ENCODE peak calls at places on chromosomes 11 and 22, in nine cellular contexts. I is A549; V is CD4-positive, alpha-beta T cell; M is upper lobe of right lung; B is dorsolateral prefrontal cortex; A is body of pancreas; J is fibroblast of lung; U is CD4-positive, CD25-positive, alpha-beta regulatory T cell; R is caudate nucleus. O is an unnamed sample.

GRCh38 chr11:67409261-67409666 is 5.4 kb downstream of the TBC1D10C start:
- DNase-seq in I (no peak), V (no peak), M (no peak), B (no peak), A (no peak), J (no peak), U (peak; percentile 84), R (no peak), O (no peak)

GRCh38 chr11:62611705-62612365 is 740 bp downstream of the EML3 start:
- DNase-seq in I (peak; percentile 36), V (no peak), M (peak; percentile 81), B (peak; percentile 53), A (peak; percentile 51), J (peak; percentile 78), U (no peak), R (no peak), O (no peak)

GRCh38 chr22:24091551-24092420 is 80.7 kb downstream of the CABIN1 start:
- DNase-seq in I (no peak), V (no peak), M (peak; percentile 42), B (peak; percentile 57), A (no peak), J (no peak), U (no peak), R (no peak), O (no peak)

GRCh38 chr22:40898850-40899357 is 37.0 kb upstream of the DNAJB7 start:
- DNase-seq in I (peak; percentile 10), V (no peak), M (no peak), B (no peak), A (no peak), J (peak; percentile 78), U (peak; percentile 57), R (no peak), O (peak; percentile 26)

GRCh38 chr11:77067776-77068460 is 1.1 kb downstream of the CAPN5 start:
- DNase-seq in I (no peak), V (no peak), M (peak; percentile 63), B (no peak), A (no peak), J (no peak), U (no peak), R (no peak), O (no peak)

GRCh38 chr22:24938741-24939341 is 7.7 kb downstream of the LHFPL7 start:
- DNase-seq in I (peak; percentile 40), V (no peak), M (no peak), B (no peak), A (peak; percentile 41), J (peak; percentile 46), U (peak; percentile 33), R (no peak), O (peak; percentile 55)

GRCh38 chr22:21632237-21632895 is at the start of gene CCDC116:
- DNase-seq in I (no peak), V (peak; percentile 44), M (peak; percentile 76), B (no peak), A (no peak), J (no peak), U (peak; percentile 66), R (no peak), O (no peak)

GRCh38 chr11:130070829-130071205 is 1.1 kb downstream of the APLP2 start:
- DNase-seq in I (peak; percentile 4), V (no peak), M (peak; percentile 82), B (no peak), A (peak; percentile 24), J (peak; percentile 31), U (no peak), R (no peak), O (no peak)

GRCh38 chr22:29625090-29625825 is 21.8 kb downstream of the NF2 start:
- DNase-seq in I (peak; percentile 38), V (no peak), M (no peak), B (peak; percentile 59), A (peak; percentile 77), J (peak; percentile 80), U (peak; percentile 44), R (no peak), O (peak; percentile 31)

GRCh38 chr11:32081129-32081641 is 9.7 kb upstream of the RCN1 start:
- DNase-seq in I (no peak), V (no peak), M (no peak), B (no peak), A (no peak), J (peak; percentile 50), U (no peak), R (no peak), O (no peak)

GRCh38 chr22:46077669-46078099 is 72.6 kb upstream of the PPARA start:
- DNase-seq in I (no peak), V (no peak), M (no peak), B (no peak), A (peak; percentile 45), J (no peak), U (no peak), R (no peak), O (no peak)

GRCh38 chr11:108223449-108224149 is 732 bp downstream of the ATM start:
- DNase-seq in I (no peak), V (peak; percentile 31), M (no peak), B (no peak), A (no peak), J (peak; percentile 12), U (peak; percentile 78), R (no peak), O (no peak)

GRCh38 chr11:128472128-128473110 is 114.9 kb downstream of the ETS1 start:
- DNase-seq in I (no peak), V (no peak), M (no peak), B (no peak), A (no peak), J (peak; percentile 47), U (peak; percentile 51), R (no peak), O (no peak)

GRCh38 chr22:35601743-35602633 is 15.1 kb downstream of the MB start:
- DNase-seq in I (no peak), V (no peak), M (peak; percentile 73), B (no peak), A (peak; percentile 19), J (peak; percentile 67), U (no peak), R (no peak), O (peak; percentile 53)

GRCh38 chr11:66159585-66159984 is 89.5 kb downstream of the PACS1 start:
- DNase-seq in I (no peak), V (no peak), M (no peak), B (no peak), A (no peak), J (no peak), U (no peak), R (no peak), O (no peak)

GRCh38 chr22:42202669-42203068 is 67.8 kb downstream of the TCF20 start:
- DNase-seq in I (no peak), V (peak; percentile 25), M (no peak), B (no peak), A (no peak), J (peak; percentile 46), U (peak; percentile 28), R (no peak), O (no peak)

GRCh38 chr11:118098996-118099837 is 12.5 kb upstream of the SMIM35 start:
- DNase-seq in I (no peak), V (no peak), M (peak; percentile 33), B (peak; percentile 66), A (no peak), J (no peak), U (no peak), R (peak; percentile 60), O (no peak)

GRCh38 chr11:118100691-118101232 is 14.0 kb upstream of the SMIM35 start:
- DNase-seq in I (no peak), V (no peak), M (peak; percentile 19), B (no peak), A (no peak), J (no peak), U (no peak), R (no peak), O (no peak)

GRCh38 chr11:118102721-118103261 is 16.0 kb upstream of the SMIM35 start:
- DNase-seq in I (no peak), V (no peak), M (peak; percentile 18), B (no peak), A (no peak), J (no peak), U (no peak), R (no peak), O (no peak)

GRCh38 chr11:118095967-118096367 is 9.2 kb upstream of the SMIM35 start:
- DNase-seq in I (no peak), V (no peak), M (no peak), B (no peak), A (no peak), J (no peak), U (no peak), R (no peak), O (no peak)

GRCh38 chr11:118099838-118100570 is 13.2 kb upstream of the SMIM35 start:
- DNase-seq in I (no peak), V (no peak), M (peak; percentile 21), B (no peak), A (no peak), J (no peak), U (no peak), R (no peak), O (no peak)
- H3K27ac ChIP-seq in I (no peak overlapping the region), V (no peak overlapping the region), M (no peak overlapping the region), B (no peak overlapping the region), A (no peak overlapping the region), J (no peak overlapping the region), U (no peak overlapping the region), R (peak overlapping the region; percentile 55), O (no peak overlapping the region)

DNA sequence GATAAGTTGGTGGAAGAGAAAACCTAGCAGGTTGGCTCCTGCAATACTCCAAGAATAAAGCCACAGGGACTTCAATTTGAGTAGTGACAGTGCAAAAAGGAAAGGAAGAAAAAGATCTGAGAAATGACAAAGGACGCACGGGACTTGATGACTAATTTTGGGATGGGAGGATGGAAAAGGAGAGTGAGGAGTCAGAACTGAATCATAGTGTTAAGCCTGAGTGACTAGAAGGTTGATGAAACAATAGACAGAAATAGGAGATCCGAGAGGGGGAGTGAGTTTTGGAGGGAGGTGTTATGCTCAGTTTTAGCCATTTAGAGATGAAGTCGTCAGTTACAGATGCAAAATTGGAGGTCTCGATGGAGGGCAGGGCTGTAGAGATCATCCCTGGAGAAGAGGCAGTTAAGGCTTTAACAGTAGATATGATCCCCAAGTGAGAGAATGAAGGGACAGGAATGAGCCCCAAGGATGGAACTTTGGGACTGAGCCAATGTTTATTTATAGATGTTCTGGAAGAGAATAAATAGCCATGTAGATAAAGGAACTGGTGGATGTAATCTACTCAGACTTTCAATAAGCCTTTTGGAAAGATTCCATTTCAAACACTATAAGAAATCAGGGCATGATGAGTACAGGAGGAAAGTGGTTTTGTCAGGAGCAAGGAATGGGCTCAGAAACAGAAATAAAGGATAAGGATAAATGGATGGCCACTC is 108.9 kb upstream of the NCAM1 start:
- DNase-seq in I (no peak), V (no peak), M (no peak), B (no peak), A (no peak), J (peak; percentile 7), U (no peak), R (no peak), O (peak; percentile 70)
- H3K27ac ChIP-seq in I (no peak overlapping the region), V (no peak overlapping the region), M (no peak overlapping the region), B (peak overlapping the region; percentile 60), A (no peak overlapping the region), J (no peak overlapping the region), U (no peak overlapping the region), R (no peak overlapping the region), O (no peak overlapping the region)

GRCh38 chr11:121449123-121449522 is 3.0 kb upstream of the SORL1 start:
- DNase-seq in I (no peak), V (no peak), M (no peak), B (no peak), A (no peak), J (no peak), U (peak; percentile 44), R (no peak), O (no peak)
- H3K27ac ChIP-seq in I (no peak overlapping the region), V (peak overlapping the region; percentile 83), M (peak overlapping the region; percentile 40), B (peak overlapping the region; percentile 66), A (no peak overlapping the region), J (no peak overlapping the region), U (peak overlapping the region; percentile 77), R (no peak overlapping the region), O (no peak overlapping the region)

GRCh38 chr11:119370486-119371046 is 10.9 kb downstream of the USP2 start:
- DNase-seq in I (no peak), V (no peak), M (peak; percentile 66), B (no peak), A (no peak), J (no peak), U (no peak), R (no peak), O (no peak)
- H3K27ac ChIP-seq in I (peak overlapping the region; percentile 33), V (no peak overlapping the region), M (no peak overlapping the region), B (peak overlapping the region; percentile 100), A (peak overlapping the region; percentile 51), J (no peak overlapping the region), U (no peak overlapping the region), R (peak overlapping the region; percentile 98), O (peak overlapping the region; percentile 100)